ENCODE peak calls at places on chromosomes 2 and 18, in seven cellular contexts. T, O, U, P, E, M and S are unnamed samples.

GRCh38 chr18:360676-361075 is 92.8 kb upstream of the THOC1 start:
- DNase-seq in T (no peak), O (no peak), U (no peak), P (no peak), E (no peak), M (no peak), S (no peak)

GRCh38 chr2:1010373-1011017 is 59.8 kb downstream of the SNTG2 start:
- DNase-seq in T (no peak), O (no peak), U (no peak), P (no peak), E (no peak), M (no peak), S (no peak)

GRCh38 chr2:30410217-30410616 is 36.8 kb upstream of the LCLAT1 start:
- DNase-seq in T (no peak), O (peak), U (no peak), P (peak), E (peak), M (peak), S (no peak)

GRCh38 chr18:63051928-63052327 is 267.6 kb downstream of the BCL2 start:
- DNase-seq in T (no peak), O (no peak), U (no peak), P (no peak), E (no peak), M (no peak), S (no peak)

GRCh38 chr2:105455488-105455991 is 56.7 kb upstream of the FHL2 start:
- DNase-seq in T (no peak), O (peak), U (peak), P (peak), E (peak), M (peak), S (no peak)

GRCh38 chr2:74694281-74694680 is 40.2 kb downstream of the SEMA4F start:
- DNase-seq in T (no peak), O (no peak), U (no peak), P (no peak), E (no peak), M (no peak), S (no peak)

GRCh38 chr2:218401834-218402370 is 2.2 kb downstream of the CTDSP1 start:
- DNase-seq in T (no peak), O (no peak), U (no peak), P (no peak), E (no peak), M (no peak), S (no peak)

GRCh38 chr2:110858993-110859770 is 126.8 kb downstream of the ACOXL start:
- DNase-seq in T (no peak), O (no peak), U (no peak), P (no peak), E (no peak), M (no peak), S (no peak)

GRCh38 chr2:136117391-136117841 is 533 bp downstream of the CXCR4 start:
- DNase-seq in T (no peak), O (no peak), U (peak), P (peak), E (no peak), M (peak), S (no peak)